ENCODE peak calls at places on chromosomes 3 and 15, in eight cellular contexts. K is brain microvascular endothelial cell, M is adrenal gland, N is sigmoid colon, I is heart left ventricle, O is PC-9, L is PC-3, S is GM12878. V is an unnamed sample.

GRCh38 chr15:94110476-94111130 is 120.8 kb upstream of the MCTP2 start:
- DNase-seq in K (no peak), M (no peak), N (no peak), I (no peak), O (no peak), L (no peak), S (no peak), V (no peak)

GRCh38 chr15:77097317-77097721 is 26.4 kb upstream of the TSPAN3 start:
- DNase-seq in K (no peak), M (no peak), N (no peak), I (no peak), O (no peak), L (no peak), S (no peak), V (no peak)

GRCh38 chr3:34511891-34512290 is 713.5 kb downstream of the PDCD6IP start:
- DNase-seq in K (no peak), M (no peak), N (no peak), I (no peak), O (no peak), L (no peak), S (no peak), V (no peak)

GRCh38 chr3:39426321-39426720 is 19.8 kb downstream of the RPSA start:
- DNase-seq in K (no peak), M (no peak), N (no peak), I (no peak), O (no peak), L (no peak), S (no peak), V (no peak)

GRCh38 chr3:176919836-176920760 is 277.2 kb downstream of the TBL1XR1 start:
- DNase-seq in K (peak), M (no peak), N (no peak), I (no peak), O (no peak), L (peak), S (no peak), V (no peak)

GRCh38 chr3:29374255-29374654 is 93.4 kb downstream of the RBMS3 start:
- DNase-seq in K (no peak), M (no peak), N (no peak), I (no peak), O (no peak), L (no peak), S (no peak), V (no peak)

GRCh38 chr3:97106652-97106989 is 292.2 kb downstream of the EPHA6 start:
- DNase-seq in K (no peak), M (no peak), N (no peak), I (no peak), O (no peak), L (no peak), S (no peak), V (no peak)

GRCh38 chr3:175335229-175335628 is 476.1 kb downstream of the NAALADL2 start:
- DNase-seq in K (no peak), M (no peak), N (no peak), I (no peak), O (peak), L (peak), S (no peak), V (no peak)

GRCh38 chr3:38640661-38641441 is 8.6 kb downstream of the SCN5A start:
- DNase-seq in K (no peak), M (no peak), N (peak), I (peak), O (no peak), L (no peak), S (no peak), V (no peak)

GRCh38 chr3:129277829-129278271 is 820 bp upstream of the HMCES start:
- DNase-seq in K (peak), M (no peak), N (no peak), I (no peak), O (no peak), L (no peak), S (no peak), V (no peak)

GRCh38 chr3:56754753-56755365 is 46.9 kb downstream of the ARHGEF3 start:
- DNase-seq in K (no peak), M (no peak), N (no peak), I (peak), O (no peak), L (no peak), S (peak), V (no peak)

GRCh38 chr3:192848371-192849233 is 69.1 kb downstream of the MB21D2 start:
- DNase-seq in K (peak), M (no peak), N (no peak), I (no peak), O (no peak), L (no peak), S (peak), V (no peak)

GRCh38 chr3:131036200-131036816 is 9.6 kb downstream of the NEK11 start:
- DNase-seq in K (peak), M (peak), N (no peak), I (no peak), O (peak), L (peak), S (no peak), V (no peak)

GRCh38 chr3:158791259-158791920 is 10.5 kb upstream of the MFSD1 start:
- DNase-seq in K (peak), M (peak), N (no peak), I (no peak), O (peak), L (peak), S (no peak), V (peak)

GRCh38 chr15:47742334-47742733 is 25.0 kb downstream of the SEMA6D start:
- DNase-seq in K (no peak), M (no peak), N (no peak), I (no peak), O (no peak), L (no peak), S (no peak), V (no peak)

GRCh38 chr15:45343258-45343860 is 35.0 kb downstream of the GATM start:
- DNase-seq in K (no peak), M (no peak), N (no peak), I (no peak), O (peak), L (peak), S (no peak), V (no peak)

GRCh38 chr3:45968149-45968548 is 24.9 kb downstream of the CXCR6 start:
- DNase-seq in K (no peak), M (no peak), N (no peak), I (no peak), O (no peak), L (no peak), S (no peak), V (no peak)

GRCh38 chr3:15217841-15218267 is 11.8 kb downstream of the CAPN7 start:
- DNase-seq in K (no peak), M (no peak), N (no peak), I (no peak), O (no peak), L (no peak), S (no peak), V (no peak)

GRCh38 chr3:170499562-170500156 is 81.0 kb downstream of the CLDN11 start:
- DNase-seq in K (peak), M (peak), N (no peak), I (no peak), O (no peak), L (peak), S (no peak), V (peak)

GRCh38 chr3:55556622-55557531 is 69.8 kb upstream of the WNT5A start:
- DNase-seq in K (peak), M (no peak), N (no peak), I (no peak), O (no peak), L (peak), S (no peak), V (no peak)

DNA sequence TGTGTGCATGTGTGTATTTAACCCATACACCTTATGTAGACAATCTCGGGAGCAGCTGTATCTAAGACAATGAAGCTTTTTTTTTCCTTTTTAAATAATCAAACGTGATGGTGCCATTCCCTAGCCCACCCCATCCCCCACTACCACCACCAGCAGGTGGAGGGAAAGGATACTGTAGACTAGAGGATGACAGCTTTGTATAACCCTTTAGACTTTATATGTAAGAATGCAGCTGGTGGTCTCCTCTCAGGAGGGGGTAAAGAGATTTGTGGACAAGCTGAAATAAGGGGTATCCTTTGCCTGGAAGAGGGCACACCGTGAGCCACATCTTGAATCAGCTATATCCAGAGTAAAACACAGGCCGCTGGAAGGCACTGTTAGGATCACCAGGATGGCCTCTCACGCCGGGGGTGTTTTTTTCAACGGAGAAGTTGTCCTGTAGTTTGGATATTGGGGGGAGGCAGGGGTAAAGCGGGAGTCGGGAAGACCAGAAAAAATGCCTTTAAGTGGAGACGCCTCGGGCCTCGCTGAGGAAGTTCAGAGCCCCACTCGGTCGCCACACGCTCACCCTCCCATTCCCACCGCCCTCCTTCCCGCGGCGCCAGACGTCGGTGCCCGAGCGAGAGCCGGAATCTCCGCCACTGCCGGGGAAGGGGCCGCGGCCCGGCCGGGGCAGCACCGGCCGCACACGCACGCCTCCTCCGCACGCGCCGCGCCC is 1.0 kb downstream of the KPNA4 start:
- DNase-seq in K (no peak), M (peak), N (no peak), I (no peak), O (no peak), L (peak), S (no peak), V (peak)
- TF ChIP-seq CTCF in K (no peak), M (no peak), N (no peak), I (no peak), O (no peak), L (no peak), S (no peak), V (no peak)

GRCh38 chr3:44058868-44059203 is 182.8 kb upstream of the TOPAZ1 start:
- DNase-seq in K (no peak), M (no peak), N (no peak), I (no peak), O (no peak), L (no peak), S (no peak), V (no peak)
- H3K27ac ChIP-seq in K (no peak), M (no peak), N (no peak), I (no peak), O (no peak), L (no peak), S (peak), V (peak)

DNA sequence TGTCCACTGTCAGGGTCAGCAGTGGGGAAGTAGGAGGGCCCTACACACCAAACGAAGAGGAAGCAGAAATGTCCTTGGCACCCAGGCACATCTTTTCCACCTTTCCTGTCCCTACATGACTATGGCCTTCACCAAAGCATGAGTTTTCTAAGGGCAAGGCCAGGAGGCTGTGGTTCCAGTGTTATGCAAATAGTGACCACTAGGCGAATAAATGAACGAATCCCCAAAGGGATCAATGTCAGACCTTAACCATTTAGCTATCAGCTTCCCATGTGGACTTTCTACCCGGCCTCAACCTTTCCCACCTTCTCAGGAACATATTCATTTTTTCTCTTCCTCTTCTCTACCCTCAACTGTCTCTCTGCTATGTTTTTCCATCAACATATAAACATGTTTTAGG is 63.1 kb downstream of the NTRK3 start:
- DNase-seq in K (no peak), M (no peak), N (no peak), I (no peak), O (no peak), L (no peak), S (no peak), V (no peak)
- TF ChIP-seq CTCF in K (no peak), M (no peak), N (no peak), I (no peak), O (peak), L (no peak), S (peak), V (no peak)

GRCh38 chr3:197181751-197182150 is 116.7 kb downstream of the DLG1 start:
- DNase-seq in K (peak), M (peak), N (no peak), I (no peak), O (no peak), L (no peak), S (no peak), V (no peak)

GRCh38 chr3:197191897-197192296 is 106.5 kb downstream of the DLG1 start:
- DNase-seq in K (no peak), M (no peak), N (no peak), I (no peak), O (no peak), L (no peak), S (no peak), V (no peak)

GRCh38 chr3:197183582-197183981 is 114.8 kb downstream of the DLG1 start:
- DNase-seq in K (no peak), M (no peak), N (no peak), I (no peak), O (no peak), L (no peak), S (no peak), V (no peak)

GRCh38 chr3:197189633-197190032 is 108.8 kb downstream of the DLG1 start:
- DNase-seq in K (no peak), M (no peak), N (no peak), I (no peak), O (no peak), L (peak), S (no peak), V (no peak)

GRCh38 chr3:197186887-197187588 is 111.4 kb downstream of the DLG1 start:
- DNase-seq in K (peak), M (no peak), N (no peak), I (no peak), O (peak), L (peak), S (peak), V (peak)
- H3K27ac ChIP-seq in K (no peak), M (no peak), N (no peak), I (no peak), O (no peak), L (no peak), S (no peak), V (no peak)

V was measured in RWPE1.